ENCODE peak calls at places on chromosomes 11 and 22, in seven cellular contexts. P, X, I, T, L, Z and Y are unnamed samples. For H3K9me3, the result is how much of the 10 kb centered on the place peaks cover.

GRCh38 chr11:12889243-12889642 is 119.9 kb upstream of the RASSF10 start:
- DNase-seq in X (no peak), L (peak), I (no peak), Z (peak), P (no peak), T (no peak), Y (peak)

GRCh38 chr11:73237471-73238290 is 19.6 kb downstream of the P2RY2 start:
- DNase-seq in T (no peak), L (no peak), X (no peak), P (no peak), I (no peak), Z (peak), Y (no peak)

GRCh38 chr11:26944866-26945664 is 48.8 kb upstream of the FIBIN start:
- DNase-seq in T (no peak), Z (peak), P (no peak), L (peak), X (no peak), I (no peak), Y (no peak)

GRCh38 chr11:74142624-74143023 is 28.2 kb downstream of the C2CD3 start:
- DNase-seq in Z (peak), I (no peak), T (no peak), X (no peak), L (peak), P (no peak), Y (no peak)

GRCh38 chr22:36198482-36198881 is 3.1 kb downstream of the APOL4 start:
- DNase-seq in X (no peak), I (no peak), P (no peak), Z (no peak), L (no peak), T (no peak), Y (no peak)

GRCh38 chr22:35421121-35421520 is 21.2 kb downstream of the MCM5 start:
- DNase-seq in Z (no peak), I (no peak), P (no peak), L (no peak), T (no peak), X (no peak), Y (no peak)

GRCh38 chr11:95451682-95452081 is 220.7 kb upstream of the SESN3 start:
- DNase-seq in I (no peak), T (no peak), L (peak), X (no peak), Z (peak), P (no peak), Y (no peak)

GRCh38 chr11:30487200-30487898 is 98.8 kb downstream of the MPPED2 start:
- DNase-seq in L (no peak), X (no peak), I (no peak), P (no peak), Z (peak), T (peak), Y (no peak)

GRCh38 chr11:76685237-76685636 is 14.7 kb upstream of the LRRC32 start:
- DNase-seq in T (no peak), Z (no peak), P (no peak), X (no peak), I (no peak), L (no peak), Y (no peak)

GRCh38 chr11:75160880-75161279 is 10.0 kb downstream of the SLCO2B1 start:
- DNase-seq in X (no peak), Z (no peak), I (no peak), P (no peak), T (no peak), L (no peak), Y (no peak)

GRCh38 chr11:11973361-11973800 is 35.0 kb downstream of the DKK3 start:
- DNase-seq in Z (peak), T (peak), L (peak), X (no peak), I (no peak), P (peak), Y (peak)

GRCh38 chr11:45580399-45580798 is 85.0 kb downstream of the CHST1 start:
- DNase-seq in P (no peak), Z (peak), T (peak), I (no peak), L (peak), X (peak), Y (peak)

GRCh38 chr11:82701847-82702520 is 31.7 kb downstream of the FAM181B start:
- DNase-seq in X (peak), T (peak), Z (peak), L (no peak), I (peak), P (no peak), Y (peak)

GRCh38 chr22:45686842-45687241 is 15.2 kb downstream of the ATXN10 start:
- DNase-seq in P (no peak), Z (no peak), T (no peak), L (peak), X (no peak), I (no peak), Y (no peak)

GRCh38 chr11:111148116-111148515 is 97.4 kb upstream of the POU2AF2 start:
- DNase-seq in P (no peak), X (no peak), T (no peak), I (no peak), L (no peak), Z (peak), Y (peak)

DNA sequence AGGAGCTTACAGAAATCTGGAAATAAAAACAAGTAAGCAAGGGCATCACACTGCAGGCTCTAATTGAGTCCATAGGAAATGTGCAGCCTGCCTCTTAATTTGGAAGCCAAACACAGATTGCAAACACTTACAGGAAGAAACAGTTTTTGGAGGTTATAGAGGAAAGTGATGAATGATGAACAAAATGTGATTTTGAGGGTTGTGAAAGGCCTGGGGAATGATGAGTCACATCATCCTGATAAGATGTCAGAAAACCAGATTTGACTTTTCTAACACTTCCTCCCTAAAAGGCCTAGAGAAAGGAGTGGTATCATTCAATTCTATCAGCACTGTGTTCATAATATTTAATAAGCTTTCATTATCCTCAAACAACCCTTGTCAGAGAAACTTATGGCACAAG is 96.6 kb upstream of the POU2AF2 start:
- DNase-seq in T (no peak), I (no peak), L (peak), P (no peak), X (no peak), Z (peak), Y (no peak)
- H3K9me3 ChIP-seq in T (under half), I (under half), L (under half), P (under half), X (under half), Z (under half), Y (under half)

DNA sequence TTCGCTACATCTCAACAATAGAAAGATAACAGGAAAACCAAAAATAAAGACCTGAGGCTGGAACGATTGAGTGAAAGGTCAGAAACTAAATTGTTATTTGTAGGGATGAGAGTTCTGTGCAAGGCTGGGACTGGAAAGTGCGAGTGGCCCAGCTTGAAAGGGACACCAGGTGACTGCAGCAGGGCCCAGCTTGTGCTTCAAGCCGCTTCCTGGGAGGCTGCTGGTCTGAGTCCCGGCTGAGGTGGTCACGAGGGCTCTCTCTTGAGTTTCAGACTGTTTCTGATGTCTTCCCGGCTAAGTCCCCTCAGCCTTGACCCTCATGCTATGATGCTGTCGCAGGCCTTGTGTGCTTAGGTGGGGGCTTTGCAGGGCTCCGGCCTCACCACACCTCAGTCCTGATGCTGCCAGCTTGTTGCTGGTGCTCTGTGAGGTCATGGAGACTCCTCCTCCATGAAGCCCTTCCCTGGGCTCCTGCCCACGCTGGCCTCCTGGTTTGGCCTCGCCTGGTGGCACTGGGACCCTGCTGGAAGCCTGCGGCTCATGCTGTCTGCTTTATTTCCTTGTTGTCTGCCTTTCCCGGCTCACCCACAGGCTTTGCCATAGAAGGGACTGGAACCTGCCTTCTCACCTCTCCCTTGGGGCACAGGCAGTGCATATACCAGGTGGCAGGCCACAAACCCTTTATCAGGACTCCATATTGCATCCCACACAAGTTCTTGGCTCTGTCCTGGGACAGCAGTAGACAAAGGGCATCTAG is 4.0 kb downstream of the BANF1 start:
- DNase-seq in T (no peak), Z (no peak), I (no peak), P (no peak), X (no peak), L (no peak), Y (no peak)
- H3K9me3 ChIP-seq in T (under half), Z (under half), I (under half), P (under half), X (under half), L (under half), Y (under half)

DNA sequence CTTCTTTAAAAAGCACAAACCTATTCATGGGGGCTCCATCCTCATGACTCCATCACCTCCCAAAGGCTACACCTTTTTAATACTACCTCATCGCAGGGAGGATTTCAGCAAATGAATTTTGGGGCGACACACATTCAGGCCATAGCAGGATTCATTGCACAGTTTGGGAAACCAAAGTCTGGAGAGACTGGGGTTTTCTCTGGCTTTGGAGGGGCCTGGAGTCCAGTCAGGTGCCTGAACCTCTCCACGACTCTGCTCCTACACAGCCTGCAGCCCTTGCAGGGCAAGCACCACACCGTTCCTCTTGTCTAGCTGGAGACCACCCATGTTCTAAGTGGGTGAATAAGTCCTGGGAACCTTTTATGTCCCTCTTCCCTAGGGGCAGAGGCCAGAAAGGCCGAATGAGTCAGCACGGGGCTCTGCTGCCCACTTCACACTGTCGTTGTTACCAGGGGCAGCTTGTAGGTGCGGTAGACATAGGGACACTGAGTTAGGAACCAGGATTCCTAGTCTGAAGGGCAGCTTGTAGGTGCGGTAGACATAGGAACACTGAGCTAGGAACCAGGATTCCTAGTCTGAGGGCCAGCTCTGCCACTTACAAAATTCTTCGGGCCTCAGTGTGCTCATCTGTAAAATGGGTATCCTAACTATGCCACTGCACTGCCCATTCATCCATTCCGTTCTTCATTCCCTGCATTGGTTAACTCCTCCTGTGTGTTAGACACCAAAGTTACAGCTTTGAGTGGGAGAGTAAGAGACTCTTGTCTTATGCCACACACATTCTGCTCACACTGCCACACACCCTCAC is 251.7 kb upstream of the B3GAT1 start:
- DNase-seq in P (peak), I (no peak), X (no peak), L (no peak), Z (no peak), T (no peak), Y (no peak)
- H3K9me3 ChIP-seq in P (under half), I (under half), X (under half), L (under half), Z (half or more), T (under half), Y (under half)

GRCh38 chr22:47647720-47648119 is 885.3 kb downstream of the TBC1D22A start:
- DNase-seq in I (no peak), P (no peak), X (no peak), Z (no peak), T (no peak), L (no peak), Y (no peak)

GRCh38 chr22:47653921-47654320 is 891.5 kb downstream of the TBC1D22A start:
- DNase-seq in I (no peak), L (no peak), X (no peak), Z (no peak), T (no peak), P (no peak), Y (no peak)

GRCh38 chr22:47654922-47655451 is 892.5 kb downstream of the TBC1D22A start:
- DNase-seq in T (no peak), L (no peak), I (no peak), X (no peak), Z (no peak), P (no peak), Y (no peak)

GRCh38 chr22:47647181-47647580 is 884.7 kb downstream of the TBC1D22A start:
- DNase-seq in L (no peak), T (no peak), Z (no peak), I (no peak), P (no peak), X (no peak), Y (no peak)

GRCh38 chr22:47651216-47651987 is 889.0 kb downstream of the TBC1D22A start:
- DNase-seq in I (no peak), Z (no peak), T (no peak), P (no peak), X (no peak), L (no peak), Y (no peak)
- H3K9me3 ChIP-seq in I (under half), Z (under half), T (under half), P (under half), X (under half), L (under half), Y (under half)

DNA sequence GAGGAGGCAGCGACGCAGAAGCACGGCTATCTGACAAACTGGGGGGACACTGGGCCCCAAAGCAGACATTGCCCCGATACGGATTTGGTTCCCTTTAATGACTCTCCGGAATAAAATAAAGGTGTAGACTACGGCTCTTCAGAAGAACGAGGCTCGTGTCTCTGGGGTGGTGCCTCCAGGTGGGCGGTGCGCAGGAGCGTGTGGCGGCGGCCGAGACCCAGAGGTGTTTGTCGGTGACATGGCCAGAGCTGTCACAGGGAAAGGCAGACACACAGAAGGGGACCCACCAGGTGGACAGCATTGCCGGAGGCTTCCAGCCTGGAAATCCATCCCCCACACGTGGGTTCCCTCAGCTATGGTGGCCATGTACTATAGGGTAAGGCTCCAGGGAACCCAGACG is 366.0 kb downstream of the BRD1 start:
- DNase-seq in I (no peak), T (no peak), X (no peak), Z (no peak), L (no peak), P (no peak), Y (no peak)
- H3K9me3 ChIP-seq in I (under half), T (under half), X (under half), Z (half or more), L (under half), P (under half), Y (under half)

GRCh38 chr22:40009231-40009769 is 14.5 kb downstream of the FAM83F start:
- DNase-seq in P (peak), I (no peak), L (peak), X (no peak), Z (peak), T (peak), Y (no peak)
- H3K9me3 ChIP-seq in P (under half), I (under half), L (under half), X (under half), Z (under half), T (under half), Y (under half)

GRCh38 chr11:112581747-112582146 is 321.1 kb upstream of the PLET1 start:
- DNase-seq in Z (no peak), I (no peak), T (no peak), P (no peak), L (no peak), X (no peak), Y (no peak)

GRCh38 chr11:112583246-112583893 is 322.7 kb upstream of the PLET1 start:
- DNase-seq in Z (no peak), P (no peak), L (no peak), X (no peak), I (no peak), T (no peak), Y (no peak)

GRCh38 chr11:112587664-112588063 is 327.0 kb upstream of the PLET1 start:
- DNase-seq in L (no peak), Z (no peak), I (no peak), X (no peak), T (no peak), P (no peak), Y (no peak)

GRCh38 chr11:112582366-112582765 is 321.7 kb upstream of the PLET1 start:
- DNase-seq in T (no peak), L (no peak), P (no peak), Z (no peak), I (no peak), X (no peak), Y (no peak)

GRCh38 chr11:112584674-112585073 is 324.0 kb upstream of the PLET1 start:
- DNase-seq in I (no peak), Z (no peak), X (no peak), T (no peak), P (no peak), L (no peak), Y (no peak)
- H3K9me3 ChIP-seq in I (under half), Z (under half), X (under half), T (under half), P (under half), L (under half), Y (under half)